ENCODE peak calls at places on chromosomes 13 and 19, in four cellular contexts. J is CD8-positive, alpha-beta memory T cell; Q is CD8-positive, alpha-beta T cell; E is neural progenitor cell. W is an unnamed sample. For H3K9me3, the result is how much of the 10 kb centered on the place peaks cover.

GRCh38 chr19:10289167-10289835 is 451 bp upstream of the ICAM5 start:
- DNase-seq in E (peak), J (peak), Q (peak), W (no peak)

GRCh38 chr13:112767506-112768471 is 78.0 kb downstream of the ATP11A start:
- DNase-seq in J (no peak), E (no peak), Q (no peak), W (no peak)

GRCh38 chr19:2616741-2617392 is 85.6 kb downstream of the GNG7 start:
- DNase-seq in J (peak), E (no peak), Q (peak), W (no peak)

GRCh38 chr13:94598281-94598680 is 2.3 kb upstream of the TGDS start:
- DNase-seq in J (no peak), Q (no peak), E (no peak), W (no peak)

GRCh38 chr19:1533510-1534150 is 9.8 kb downstream of the PLK5 start:
- DNase-seq in E (no peak), J (no peak), Q (no peak), W (no peak)

GRCh38 chr13:75514080-75515040 is 23.3 kb downstream of the COMMD6 start:
- DNase-seq in E (no peak), Q (no peak), J (no peak), W (no peak)

GRCh38 chr19:2424686-2425621 is 2.4 kb downstream of the TIMM13 start:
- DNase-seq in E (peak), J (no peak), Q (no peak), W (no peak)

GRCh38 chr13:92461402-92461801 is 765.2 kb upstream of the GPC6 start:
- DNase-seq in Q (no peak), E (peak), J (no peak), W (no peak)

GRCh38 chr13:97298816-97299215 is 76.7 kb downstream of the MBNL2 start:
- DNase-seq in Q (no peak), E (no peak), J (no peak), W (no peak)

GRCh38 chr19:24054044-24054935 is 32.7 kb upstream of the ZNF254 start:
- DNase-seq in J (no peak), Q (no peak), E (no peak), W (no peak)

GRCh38 chr19:51799311-51799997 is 4.5 kb downstream of the FPR3 start:
- DNase-seq in J (no peak), Q (no peak), E (no peak), W (peak)

GRCh38 chr13:50732712-50733111 is 110.8 kb downstream of the DLEU7 start:
- DNase-seq in J (no peak), Q (no peak), E (no peak), W (no peak)

GRCh38 chr19:16893686-16893990 is 4.8 kb downstream of the F2RL3 start:
- DNase-seq in E (no peak), J (no peak), Q (no peak), W (no peak)

GRCh38 chr13:75633285-75633684 is 2.8 kb upstream of the LMO7 start:
- DNase-seq in J (no peak), E (no peak), Q (no peak), W (no peak)

GRCh38 chr13:71018544-71018943 is 848.5 kb downstream of the DACH1 start:
- DNase-seq in J (no peak), E (no peak), Q (no peak), W (no peak)

GRCh38 chr19:1854542-1855039 is 6.3 kb upstream of the REXO1 start:
- DNase-seq in J (no peak), Q (no peak), E (peak), W (no peak)

GRCh38 chr13:114263590-114263989 is 17.8 kb upstream of the UPF3A start:
- DNase-seq in Q (no peak), E (no peak), J (peak), W (no peak)

GRCh38 chr13:40508112-40508511 is 158.3 kb downstream of the FOXO1 start:
- DNase-seq in E (no peak), J (peak), Q (no peak), W (no peak)

GRCh38 chr19:35211545-35212230 is 16.9 kb downstream of the FAM187B start:
- DNase-seq in Q (peak), J (peak), E (no peak), W (no peak)

GRCh38 chr19:21749090-21749489 is 18.3 kb downstream of the ZNF100 start:
- DNase-seq in J (no peak), Q (no peak), E (no peak), W (no peak)
- H3K9me3 ChIP-seq in J (under half), Q (under half), E (under half), W (under half)

GRCh38 chr19:44112802-44113137 is 429 bp upstream of the ZNF225 start:
- DNase-seq in Q (no peak), E (no peak), J (no peak), W (no peak)

GRCh38 chr19:44109458-44109857 is 3.7 kb upstream of the ZNF225 start:
- DNase-seq in J (no peak), E (no peak), Q (no peak), W (no peak)

GRCh38 chr19:44111910-44112463 is 1.2 kb upstream of the ZNF225 start:
- DNase-seq in Q (no peak), E (peak), J (no peak), W (peak)

GRCh38 chr19:44113138-44113783 is at the start of gene ZNF225:
- DNase-seq in J (peak), Q (peak), E (peak), W (peak)

DNA sequence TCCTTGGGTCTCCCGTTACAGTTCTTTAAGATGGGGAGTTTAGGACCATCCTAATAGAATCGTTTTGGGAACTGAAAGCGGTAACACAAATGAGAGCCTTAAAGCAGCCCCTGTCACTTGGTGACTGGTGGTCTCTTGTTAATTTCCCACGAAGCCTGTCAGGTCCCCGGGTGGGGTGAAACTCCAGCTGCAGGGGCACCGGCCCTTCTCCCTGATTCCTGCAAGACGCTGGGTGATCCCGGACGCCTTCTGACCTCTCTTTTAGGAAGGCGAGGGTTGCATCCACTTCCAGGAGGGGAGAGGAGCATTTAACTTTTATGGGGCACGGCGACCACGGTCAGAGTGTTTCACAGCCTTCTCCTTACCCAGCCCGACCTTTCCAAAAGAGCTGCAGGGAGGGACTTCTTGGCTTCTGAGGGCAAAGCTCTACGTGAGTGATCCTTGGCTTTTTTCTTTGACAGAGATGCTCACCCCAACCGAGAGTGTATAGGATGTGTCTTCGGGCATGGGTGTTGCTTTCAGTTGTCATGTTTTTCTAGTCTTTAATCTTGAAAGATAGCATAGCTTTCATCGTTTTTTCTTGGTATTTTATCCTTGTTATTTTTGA is 688 bp downstream of the ZNF225 start:
- DNase-seq in E (peak), Q (peak), J (no peak), W (no peak)
- H3K27ac ChIP-seq in E (no peak), Q (peak), J (peak), W (peak)

GRCh38 chr19:12195501-12195860 is 32.6 kb downstream of the ZNF136 start:
- DNase-seq in Q (no peak), E (no peak), J (no peak), W (no peak)
- H3K9me3 ChIP-seq in Q (under half), E (under half), J (under half), W (under half)

DNA sequence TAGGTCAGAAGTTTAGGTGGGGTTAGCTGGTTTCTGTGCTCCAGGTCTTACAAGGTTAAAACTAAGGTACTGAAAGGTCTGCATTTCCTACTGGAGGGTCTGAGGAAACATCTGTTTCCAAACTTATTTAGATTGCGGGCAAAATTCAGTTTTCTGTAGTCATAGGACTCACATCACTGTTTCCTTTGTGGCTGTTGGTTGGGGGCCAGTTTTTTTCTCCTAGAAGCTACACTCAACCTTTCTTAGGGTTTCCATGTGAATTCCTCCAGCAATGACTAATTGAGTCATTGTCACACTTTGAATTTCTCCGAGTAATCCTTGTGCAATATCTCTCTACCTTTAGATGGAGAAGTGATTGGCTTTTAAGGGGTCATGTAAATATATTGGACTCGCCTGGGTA is 773.4 kb upstream of the SLITRK1 start:
- DNase-seq in J (no peak), Q (no peak), E (no peak), W (no peak)
- H3K27ac ChIP-seq in J (no peak), Q (no peak), E (no peak), W (no peak)

DNA sequence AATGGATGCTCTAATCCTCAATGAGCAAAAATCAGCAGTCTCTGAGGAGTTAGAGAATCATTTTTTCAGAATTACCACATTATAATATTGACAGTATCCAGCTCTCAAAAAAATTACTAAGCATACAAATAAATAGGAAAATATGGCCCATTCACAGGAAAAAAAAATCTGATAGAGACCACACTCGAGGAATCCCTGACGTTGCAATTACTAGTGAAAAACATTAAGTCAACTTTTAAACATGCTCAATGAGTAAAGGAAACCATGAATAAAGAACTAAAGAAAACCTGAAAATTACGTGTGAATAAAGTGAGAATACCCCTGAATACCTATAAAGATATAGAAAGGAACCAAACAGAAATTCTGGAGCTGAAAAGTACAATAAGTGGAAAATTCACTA is 38.7 kb upstream of the ZNF780A start:
- DNase-seq in J (no peak), E (no peak), Q (no peak), W (no peak)
- H3K9me3 ChIP-seq in J (under half), E (under half), Q (under half), W (under half)

GRCh38 chr19:45439190-45439568 is 15.5 kb upstream of the ERCC1 start:
- DNase-seq in Q (no peak), E (no peak), J (no peak), W (no peak)
- H3K27ac ChIP-seq in Q (peak), E (no peak), J (peak), W (peak)

DNA sequence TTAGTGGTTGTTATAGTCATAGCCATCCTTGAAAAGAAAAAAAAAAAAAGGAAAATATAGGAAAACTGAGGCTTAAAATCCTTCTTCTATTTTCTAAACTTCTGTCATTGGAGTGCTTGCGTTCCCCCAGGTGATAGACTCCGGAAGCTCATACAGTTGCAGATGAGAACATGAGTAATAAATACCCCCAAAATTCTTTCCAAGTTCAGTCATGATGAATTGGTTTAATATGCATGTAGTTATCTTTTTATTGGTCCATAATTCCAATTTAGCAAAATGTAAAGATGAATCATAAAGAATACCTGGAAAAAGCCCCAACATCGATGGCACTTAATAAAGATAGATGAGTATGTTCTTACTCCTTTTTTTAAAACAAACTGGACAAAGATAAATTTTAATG is 192.3 kb downstream of the SHISA2 start:
- DNase-seq in J (no peak), E (no peak), Q (no peak), W (no peak)
- H3K9me3 ChIP-seq in J (under half), E (under half), Q (under half), W (under half)

DNA sequence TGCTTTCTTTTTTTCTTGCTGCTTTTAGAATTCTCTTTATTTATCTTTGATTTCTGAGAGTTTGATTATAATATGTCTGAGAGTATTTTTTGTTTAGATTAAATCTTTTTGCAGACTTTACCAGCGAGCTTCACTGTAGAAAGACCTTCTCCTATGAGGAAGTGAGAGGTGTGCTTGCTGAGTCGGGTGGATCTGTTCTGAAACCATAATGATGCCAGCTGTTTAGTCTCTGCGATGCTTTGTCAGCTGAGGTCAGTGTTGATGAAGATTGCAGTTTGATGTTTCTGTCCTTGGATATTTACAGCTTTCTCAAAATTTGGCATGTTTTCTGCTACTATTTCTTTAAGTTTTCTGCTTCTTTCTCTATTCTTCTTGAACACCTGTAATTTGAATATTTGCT is 309.1 kb upstream of the SLITRK6 start:
- DNase-seq in E (no peak), J (no peak), Q (no peak), W (no peak)
- H3K27ac ChIP-seq in E (no peak), J (no peak), Q (no peak), W (no peak)